ENCODE peak calls at places on chromosomes 2 and 18, in five cellular contexts. Y, P, C, W and O are unnamed samples.

GRCh38 chr2:240919786-240920782 is 13.9 kb downstream of the CROCC2 start:
- DNase-seq in Y (peak), P (peak), C (no peak), W (no peak), O (peak)

GRCh38 chr2:45888167-45888566 is 236.7 kb downstream of the PRKCE start:
- DNase-seq in Y (no peak), P (no peak), C (no peak), W (no peak), O (no peak)

GRCh38 chr18:47184419-47185050 is 8.4 kb upstream of the IER3IP1 start:
- DNase-seq in Y (no peak), P (no peak), C (no peak), W (peak), O (peak)

GRCh38 chr18:75854174-75854573 is 426.7 kb upstream of the SMIM21 start:
- DNase-seq in Y (no peak), P (no peak), C (peak), W (peak), O (no peak)

GRCh38 chr2:39000552-39000951 is 110.9 kb downstream of the ARHGEF33 start:
- DNase-seq in Y (no peak), P (no peak), C (no peak), W (no peak), O (no peak)

GRCh38 chr18:55246278-55246677 is 287.0 kb upstream of the CCDC68 start:
- DNase-seq in Y (no peak), P (no peak), C (no peak), W (no peak), O (no peak)

GRCh38 chr18:62814114-62814759 is 98.9 kb downstream of the PHLPP1 start:
- DNase-seq in Y (no peak), P (no peak), C (no peak), W (no peak), O (no peak)

GRCh38 chr2:8520791-8521344 is 161.0 kb upstream of the ID2 start:
- DNase-seq in Y (no peak), P (no peak), C (no peak), W (no peak), O (no peak)

GRCh38 chr18:76130845-76131244 is 364.2 kb downstream of the ZNF516 start:
- DNase-seq in Y (no peak), P (no peak), C (no peak), W (no peak), O (no peak)

GRCh38 chr2:68157002-68157401 is 686 bp upstream of the PNO1 start:
- DNase-seq in Y (peak), P (peak), C (no peak), W (no peak), O (no peak)

GRCh38 chr2:207239222-207239674 is 73.5 kb upstream of the KLF7 start:
- DNase-seq in Y (peak), P (peak), C (no peak), W (peak), O (peak)

GRCh38 chr2:149192425-149192824 is 138.0 kb upstream of the LYPD6 start:
- DNase-seq in Y (no peak), P (no peak), C (no peak), W (no peak), O (no peak)

GRCh38 chr2:65071499-65072180 is 15.4 kb downstream of the CEP68 start:
- DNase-seq in Y (peak), P (no peak), C (no peak), W (peak), O (peak)

GRCh38 chr2:221309888-221310287 is 262.2 kb downstream of the EPHA4 start:
- DNase-seq in Y (no peak), P (no peak), C (no peak), W (no peak), O (no peak)

GRCh38 chr2:236945431-236946016 is 140.2 kb upstream of the COPS8 start:
- DNase-seq in Y (no peak), P (no peak), C (no peak), W (no peak), O (no peak)

GRCh38 chr2:127400897-127401756 is 13.4 kb upstream of the MAP3K2 start:
- DNase-seq in Y (no peak), P (peak), C (no peak), W (peak), O (no peak)

GRCh38 chr2:240126731-240127130 is 9.4 kb downstream of the COPS9 start:
- DNase-seq in Y (no peak), P (no peak), C (no peak), W (no peak), O (no peak)

GRCh38 chr2:230796280-230796862 is 68.4 kb upstream of the ITM2C start:
- DNase-seq in Y (no peak), P (no peak), C (no peak), W (no peak), O (no peak)

GRCh38 chr2:230794472-230794871 is 70.3 kb upstream of the ITM2C start:
- DNase-seq in Y (no peak), P (no peak), C (no peak), W (no peak), O (no peak)

GRCh38 chr2:230795856-230796255 is 68.9 kb upstream of the ITM2C start:
- DNase-seq in Y (peak), P (no peak), C (no peak), W (no peak), O (peak)

GRCh38 chr2:230790981-230791380 is 73.8 kb upstream of the ITM2C start:
- DNase-seq in Y (no peak), P (no peak), C (no peak), W (no peak), O (no peak)

GRCh38 chr2:230793573-230794359 is 71.0 kb upstream of the ITM2C start:
- DNase-seq in Y (peak), P (peak), C (no peak), W (peak), O (peak)
- TF ChIP-seq POLR2A in Y (no peak), P (no peak), C (no peak), W (no peak), O (no peak)

DNA sequence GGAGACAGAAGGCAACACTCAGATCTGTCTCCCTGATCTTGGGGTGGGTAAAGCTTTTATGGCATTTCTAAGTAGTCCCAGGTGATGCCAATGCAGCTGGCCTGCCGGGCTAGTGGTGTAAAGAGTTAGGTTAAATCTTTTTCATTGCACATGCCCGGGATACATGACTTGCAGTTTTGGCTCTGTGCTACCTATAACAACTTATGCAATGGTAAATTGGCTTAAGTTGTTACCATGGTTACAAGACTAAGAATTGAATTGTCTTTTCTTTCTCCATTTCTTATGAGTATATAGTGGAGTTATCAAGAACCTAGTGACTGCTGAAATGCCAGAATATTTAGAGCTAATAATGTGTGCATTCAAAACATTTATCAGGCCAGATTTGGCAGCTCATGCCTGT is 5.3 kb upstream of the FAM110C start:
- DNase-seq in Y (no peak), P (no peak), C (no peak), W (no peak), O (no peak)
- TF ChIP-seq EP300 in Y (no peak), P (no peak), C (no peak), W (no peak), O (no peak)

GRCh38 chr2:60555794-60556161 is 2.3 kb upstream of the BCL11A start:
- DNase-seq in Y (no peak), P (no peak), C (no peak), W (no peak), O (no peak)

GRCh38 chr2:60554649-60555065 is 1.2 kb upstream of the BCL11A start:
- DNase-seq in Y (no peak), P (no peak), C (no peak), W (no peak), O (no peak)

GRCh38 chr2:60553992-60554648 is 666 bp upstream of the BCL11A start:
- DNase-seq in Y (no peak), P (no peak), C (no peak), W (peak), O (no peak)

GRCh38 chr2:60556441-60556997 is 3.1 kb upstream of the BCL11A start:
- DNase-seq in Y (no peak), P (no peak), C (no peak), W (no peak), O (peak)

DNA sequence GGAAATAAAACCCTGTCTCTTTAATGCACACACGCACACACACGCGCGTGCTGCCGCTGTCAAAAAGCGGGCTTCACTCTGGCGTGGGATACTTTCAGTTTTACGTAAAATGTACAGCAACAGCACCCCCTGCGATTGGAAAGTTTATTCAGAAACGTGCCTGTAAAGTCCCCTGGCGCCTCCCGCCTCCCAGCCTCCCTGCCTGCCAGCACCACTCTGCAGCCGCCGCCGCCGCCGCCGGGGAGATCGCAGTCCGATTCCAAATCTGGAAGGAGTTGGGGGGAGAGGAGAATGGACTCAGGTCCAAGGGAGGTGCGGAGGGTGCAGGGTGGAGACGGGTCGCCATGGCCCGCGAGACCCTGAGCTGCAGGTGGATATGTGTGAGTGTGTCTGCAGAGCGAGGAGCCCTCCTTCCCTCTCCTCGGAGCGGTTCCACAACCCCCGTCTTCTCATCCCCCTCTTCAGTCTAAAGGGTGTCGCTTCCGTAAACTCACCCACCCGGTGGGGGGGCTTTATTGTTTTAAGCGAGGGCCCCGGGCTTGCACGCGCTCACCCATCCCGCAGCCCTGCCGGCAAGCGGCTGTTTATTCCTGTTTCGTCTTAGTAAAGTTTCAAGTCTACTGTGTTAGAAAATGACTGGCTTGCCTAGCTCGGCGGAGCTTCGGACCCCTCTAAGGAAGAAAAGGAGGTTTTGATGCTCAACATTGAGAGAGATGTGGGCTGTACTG is 1.8 kb upstream of the BCL11A start:
- DNase-seq in Y (no peak), P (peak), C (no peak), W (peak), O (peak)
- TF ChIP-seq POLR2A in Y (no peak), P (no peak), C (no peak), W (no peak), O (peak)

DNA sequence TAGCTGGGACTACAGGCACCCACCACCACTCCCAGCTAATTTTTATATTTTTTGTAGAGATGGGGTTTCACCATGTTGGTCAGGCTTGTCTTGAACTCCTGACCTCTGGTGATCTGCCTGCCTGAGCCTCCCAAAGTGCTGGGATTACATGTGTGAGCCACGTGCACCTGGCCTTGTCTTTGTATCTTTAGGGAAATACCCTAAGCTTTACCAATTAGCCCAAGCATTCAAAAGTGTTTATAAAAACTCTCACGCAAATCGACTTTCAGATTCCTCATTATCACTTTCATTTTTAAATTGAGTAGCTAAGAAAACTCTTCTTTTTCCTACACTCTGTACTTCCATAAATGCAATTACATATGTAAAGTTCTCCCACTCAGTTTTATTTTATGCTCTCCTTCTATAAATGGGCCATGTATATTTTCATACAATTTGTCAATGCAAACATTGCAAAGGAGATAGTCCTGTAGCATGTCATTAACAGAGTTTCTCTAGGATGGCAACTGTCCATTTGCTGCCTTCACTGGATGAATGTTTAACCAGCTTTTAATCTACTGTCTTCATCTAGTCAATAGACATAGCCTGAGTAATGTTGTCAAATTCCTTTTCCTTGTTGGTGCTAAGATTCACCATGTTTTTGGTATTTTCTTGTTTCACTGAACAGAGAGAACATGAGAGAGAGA is 326.1 kb upstream of the LRATD1 start:
- DNase-seq in Y (no peak), P (no peak), C (no peak), W (no peak), O (no peak)
- TF ChIP-seq EP300 in Y (no peak), P (no peak), C (no peak), W (no peak), O (no peak)

DNA sequence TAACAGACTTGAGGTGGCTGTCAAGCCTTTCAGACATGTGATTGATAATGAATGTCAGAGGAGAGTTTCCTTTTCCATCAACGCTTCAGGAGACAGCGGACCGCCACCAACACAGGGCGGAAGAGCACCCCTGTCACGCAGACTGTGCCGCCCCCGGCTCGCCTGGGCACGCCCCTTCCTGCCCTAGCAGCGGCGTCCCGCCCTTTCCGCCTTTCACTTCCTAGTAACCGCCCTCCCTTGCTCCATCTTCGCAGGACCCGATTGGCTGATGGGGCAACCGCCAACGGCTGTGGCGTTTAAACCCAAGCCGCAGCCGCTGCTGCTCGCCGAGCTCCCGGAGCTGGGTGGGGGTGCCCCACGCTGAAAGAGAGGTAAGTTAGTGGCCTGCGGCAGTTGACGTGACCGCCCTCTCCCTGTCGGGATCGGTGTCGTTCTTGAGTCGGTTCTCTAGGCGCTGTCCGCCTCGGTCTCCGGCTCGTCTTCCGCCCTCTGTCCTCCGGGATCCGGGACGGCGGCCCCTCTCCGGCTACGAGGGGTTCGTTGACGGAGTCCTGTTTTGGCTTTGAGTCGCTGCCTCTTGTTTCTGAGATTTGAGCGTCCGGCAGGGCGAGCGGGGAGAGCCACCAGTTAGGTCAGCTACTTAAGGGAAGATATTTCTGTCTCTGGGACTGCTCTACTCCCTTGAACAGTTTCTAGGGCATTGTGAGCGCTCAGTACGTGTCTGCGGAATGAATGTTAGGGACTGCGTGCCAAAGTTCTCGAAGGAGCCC is at the start of gene SGO2:
- DNase-seq in Y (peak), P (peak), C (peak), W (peak), O (peak)
- TF ChIP-seq POLR2A in Y (peak), P (no peak), C (no peak), W (peak), O (peak)

GRCh38 chr2:80037310-80037709 is 267.2 kb downstream of the LRRTM1 start:
- DNase-seq in Y (no peak), P (no peak), C (no peak), W (no peak), O (no peak)

GRCh38 chr2:80030135-80030534 is 274.4 kb downstream of the LRRTM1 start:
- DNase-seq in Y (no peak), P (no peak), C (no peak), W (no peak), O (no peak)

GRCh38 chr2:80040226-80040625 is 264.3 kb downstream of the LRRTM1 start:
- DNase-seq in Y (no peak), P (no peak), C (no peak), W (no peak), O (no peak)

GRCh38 chr2:80035749-80036285 is 268.7 kb downstream of the LRRTM1 start:
- DNase-seq in Y (no peak), P (no peak), C (no peak), W (no peak), O (no peak)
- TF ChIP-seq EP300 in Y (no peak), P (no peak), C (no peak), W (no peak), O (no peak)

GRCh38 chr2:101989740-101990460 is 1.9 kb upstream of the IL1R2 start:
- DNase-seq in Y (no peak), P (no peak), C (no peak), W (no peak), O (no peak)

GRCh38 chr2:101988541-101988940 is 3.2 kb upstream of the IL1R2 start:
- DNase-seq in Y (no peak), P (no peak), C (no peak), W (no peak), O (no peak)

GRCh38 chr2:101993772-101994171 is 2.0 kb downstream of the IL1R2 start:
- DNase-seq in Y (no peak), P (no peak), C (no peak), W (no peak), O (no peak)

GRCh38 chr2:101995019-101995418 is 3.3 kb downstream of the IL1R2 start:
- DNase-seq in Y (no peak), P (no peak), C (no peak), W (no peak), O (no peak)

GRCh38 chr2:101991731-101992145 is at the start of gene IL1R2:
- DNase-seq in Y (no peak), P (peak), C (no peak), W (no peak), O (no peak)
- TF ChIP-seq POLR2A in Y (no peak), P (no peak), C (no peak), W (no peak), O (peak)

DNA sequence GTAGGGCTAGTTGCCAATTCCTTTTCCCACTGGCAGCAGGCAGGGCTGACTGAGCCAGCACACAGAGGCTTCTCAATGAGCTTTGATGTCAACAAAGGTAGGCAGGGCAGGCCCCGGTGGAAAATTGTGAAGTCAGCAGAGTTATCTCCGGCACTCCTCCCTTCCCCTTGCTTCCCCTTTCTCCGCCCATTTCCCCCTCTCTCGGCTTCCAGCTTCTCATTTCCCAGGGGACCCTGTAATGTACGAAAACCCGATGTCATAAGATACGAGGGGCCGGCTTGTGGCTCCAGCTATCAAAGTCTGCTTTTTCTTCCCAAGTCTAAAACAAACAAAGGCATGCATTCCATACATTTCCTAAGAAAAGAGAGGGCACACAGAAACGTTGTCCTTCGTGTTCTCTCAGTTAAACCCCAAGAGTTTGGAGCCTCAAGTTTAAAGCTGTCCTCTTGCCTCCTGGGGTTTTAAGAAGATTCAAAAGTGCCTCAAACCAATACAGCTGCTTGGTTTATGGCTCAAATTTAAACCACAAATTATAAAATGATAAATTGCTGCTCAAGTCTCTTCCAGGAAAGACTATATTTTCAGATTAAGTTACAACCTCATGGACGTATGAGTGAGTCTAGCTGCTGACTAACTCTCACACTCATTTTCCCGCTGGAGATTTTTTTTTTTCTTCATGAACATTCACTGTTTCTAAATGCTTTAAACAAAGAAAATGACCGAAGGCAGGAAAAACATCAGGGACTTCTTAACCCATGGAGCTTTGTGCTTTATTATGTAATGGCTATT is 27.3 kb upstream of the EML4 start:
- DNase-seq in Y (peak), P (peak), C (no peak), W (peak), O (peak)
- TF ChIP-seq EP300 in Y (no peak), P (no peak), C (no peak), W (no peak), O (no peak)